ENCODE peak calls at places on chromosomes 5 and 9, in seven cellular contexts. R is stomach, J is RWPE1, K is WERI-Rb-1, W is fibroblast of lung, S is tibial nerve, Z is bronchial epithelial cell. E is an unnamed sample.
A peak's percentile ranks its signal among the peaks of the same experiment; 100 is the strongest.

GRCh38 chr5:17890501-17890900 is 256.2 kb downstream of the TAF11L14 start:
- DNase-seq in Z (no peak), K (no peak), R (no peak), J (no peak), W (no peak), S (no peak), E (no peak)

GRCh38 chr9:113501129-113501686 is 37.7 kb downstream of the RGS3 start:
- DNase-seq in W (no peak), S (no peak), Z (no peak), J (no peak), K (no peak), R (no peak), E (no peak)

GRCh38 chr5:103021310-103021709 is 98.6 kb downstream of the GIN1 start:
- DNase-seq in K (no peak), S (no peak), W (peak; percentile 80), Z (no peak), J (no peak), R (no peak), E (no peak)

GRCh38 chr9:98399950-98400683 is 144.7 kb upstream of the TBC1D2 start:
- DNase-seq in S (no peak), R (no peak), W (no peak), K (no peak), J (no peak), Z (peak; percentile 53), E (no peak)

GRCh38 chr9:93976973-93977372 is 21.8 kb upstream of the BARX1 start:
- DNase-seq in R (no peak), W (no peak), J (peak; percentile 67), S (no peak), Z (peak; percentile 88), K (no peak), E (no peak)

GRCh38 chr5:128844354-128844923 is 120.8 kb upstream of the SLC27A6 start:
- DNase-seq in R (no peak), Z (peak; percentile 48), W (peak; percentile 10), S (no peak), J (peak; percentile 37), K (no peak), E (no peak)

GRCh38 chr5:83270311-83270710 is 193.0 kb downstream of the XRCC4 start:
- DNase-seq in W (no peak), R (no peak), J (no peak), S (no peak), K (peak; percentile 28), Z (no peak), E (no peak)

GRCh38 chr5:163757344-163757743 is 251.9 kb downstream of the MAT2B start:
- DNase-seq in R (no peak), Z (no peak), K (no peak), W (peak; percentile 44), S (no peak), J (no peak), E (no peak)

GRCh38 chr9:113631811-113632665 is 168.5 kb downstream of the RGS3 start:
- DNase-seq in K (no peak), S (no peak), R (no peak), J (no peak), W (peak; percentile 53), Z (no peak), E (no peak)

GRCh38 chr9:112174965-112175795 is at the start of gene SUSD1:
- DNase-seq in Z (no peak), W (peak; percentile 27), R (peak; percentile 38), K (peak; percentile 71), S (no peak), J (peak; percentile 57), E (peak; percentile 63)

GRCh38 chr5:170405822-170406221 is 16.7 kb upstream of the KCNMB1 start:
- DNase-seq in R (no peak), J (no peak), W (no peak), K (no peak), Z (no peak), S (no peak), E (no peak)

GRCh38 chr9:133067813-133068212 is 6.0 kb downstream of the CEL start:
- DNase-seq in K (no peak), J (peak; percentile 84), R (no peak), W (no peak), S (no peak), Z (peak; percentile 95), E (no peak)

GRCh38 chr9:100486479-100487176 is 13.7 kb downstream of the TMEFF1 start:
- DNase-seq in R (no peak), J (no peak), W (no peak), S (no peak), K (no peak), Z (no peak), E (no peak)

DNA sequence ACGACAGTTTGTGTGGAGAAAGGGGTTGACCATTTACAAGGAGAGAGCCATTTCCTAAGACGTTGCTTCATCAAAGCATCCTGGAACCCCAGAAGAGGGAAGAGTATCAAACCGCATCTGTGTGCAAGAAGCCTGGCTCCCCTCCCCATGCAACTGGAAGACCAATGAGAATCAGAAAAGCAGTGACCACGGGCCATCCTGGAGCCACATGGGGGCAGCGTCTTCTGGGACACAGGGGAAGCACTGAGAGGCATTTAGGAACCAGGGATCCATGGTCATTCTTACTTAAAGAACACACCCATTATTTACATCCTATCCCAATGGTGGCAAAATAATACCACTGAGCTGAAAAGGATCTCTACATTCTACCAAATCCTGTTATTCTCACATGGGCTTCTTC is 29.3 kb downstream of the SEMA5A start:
- DNase-seq in S (no peak), J (no peak), Z (no peak), W (no peak), K (peak; percentile 68), R (no peak), E (no peak)
- TF ChIP-seq CTCF in S (no peak), J (no peak), Z (peak; percentile 26), W (no peak), K (peak; percentile 74), R (no peak), E (no peak)

GRCh38 chr5:179526978-179527377 is 23.4 kb upstream of the RUFY1 start:
- DNase-seq in S (no peak), W (no peak), R (no peak), Z (no peak), J (no peak), K (no peak), E (no peak)

GRCh38 chr5:179533024-179533423 is 17.3 kb upstream of the RUFY1 start:
- DNase-seq in Z (no peak), K (no peak), J (no peak), S (no peak), W (no peak), R (no peak), E (no peak)

GRCh38 chr5:179534431-179534830 is 15.9 kb upstream of the RUFY1 start:
- DNase-seq in J (no peak), Z (no peak), W (no peak), R (no peak), S (no peak), K (no peak), E (no peak)

GRCh38 chr5:179533907-179534306 is 16.4 kb upstream of the RUFY1 start:
- DNase-seq in W (no peak), Z (no peak), R (no peak), J (no peak), S (no peak), K (no peak), E (no peak)

GRCh38 chr5:179530069-179530998 is 20.0 kb upstream of the RUFY1 start:
- DNase-seq in Z (no peak), W (peak; percentile 27), K (no peak), J (no peak), S (no peak), R (peak; percentile 62), E (peak; percentile 67)
- TF ChIP-seq CTCF in Z (no peak), W (no peak), K (no peak), J (no peak), S (no peak), R (peak; percentile 17), E (no peak)

DNA sequence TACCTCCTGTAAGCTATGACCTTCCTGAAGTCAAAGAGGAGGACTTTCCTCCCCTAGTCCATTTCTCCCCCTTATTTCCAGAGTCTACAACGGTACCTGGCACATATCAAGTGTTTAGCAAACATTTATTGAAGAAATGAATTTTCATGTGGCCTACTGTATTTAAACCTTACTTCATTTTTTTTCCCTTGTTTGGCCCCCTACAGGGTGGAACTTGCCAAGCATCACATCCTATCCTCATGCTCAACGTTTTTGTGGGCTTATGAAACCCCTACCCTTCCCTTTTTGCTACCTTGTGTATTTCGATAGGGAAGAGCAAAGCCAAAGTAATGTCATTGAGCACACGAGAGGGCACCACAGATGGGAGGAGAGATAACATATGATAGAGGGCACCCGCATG is 1857.8 kb upstream of the WWC1 start:
- DNase-seq in Z (no peak), W (no peak), R (no peak), J (no peak), S (no peak), K (no peak), E (no peak)
- TF ChIP-seq CTCF in Z (no peak), W (no peak), R (no peak), J (no peak), S (no peak), K (no peak), E (peak; percentile 16)

DNA sequence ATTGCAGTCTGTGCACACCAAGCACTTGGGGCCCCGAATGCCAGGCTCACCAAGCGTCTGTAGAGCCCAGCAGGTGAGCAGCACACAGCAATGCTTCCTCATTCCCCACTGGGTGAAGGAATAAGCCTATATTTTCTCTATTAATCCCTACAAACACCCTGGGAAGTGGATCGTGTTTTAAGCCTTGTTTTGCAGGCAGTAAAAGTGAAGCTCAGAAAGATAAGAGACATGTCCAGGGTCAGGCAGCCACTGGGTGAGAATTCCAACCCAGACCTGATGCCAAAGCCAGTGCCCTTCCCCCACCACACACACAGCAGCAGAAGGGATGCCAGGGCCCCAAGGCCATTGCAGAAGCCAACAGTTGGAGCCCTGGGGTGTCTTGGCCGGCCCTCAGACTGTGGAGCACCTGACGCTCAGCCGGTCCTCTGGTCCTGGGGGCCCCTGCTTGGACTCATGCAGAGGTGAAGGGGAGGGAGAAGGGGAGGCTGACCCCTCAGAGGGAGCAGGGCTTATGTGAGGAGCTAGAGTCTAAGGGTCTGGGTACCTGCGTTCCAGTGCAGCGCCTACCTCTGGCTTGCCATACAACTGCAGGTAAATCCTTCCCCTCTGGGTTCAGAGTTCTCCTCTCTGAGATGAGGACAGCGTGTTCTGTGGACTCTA is 26.3 kb upstream of the SYNPO start:
- DNase-seq in Z (no peak), J (no peak), R (no peak), K (no peak), W (no peak), S (no peak), E (no peak)
- TF ChIP-seq CTCF in Z (peak; percentile 24), J (no peak), R (no peak), K (peak; percentile 68), W (no peak), S (no peak), E (no peak)